ENCODE peak calls at places on chromosome 12, in seven cellular contexts. Y is astrocyte of the cerebellum, G is osteoblast, M is left ventricle myocardium inferior, Z is ascending aorta, X is endodermal cell, J is body of pancreas. C is an unnamed sample.

GRCh38 chr12:130549361-130549760 is 166.7 kb downstream of the RIMBP2 start:
- DNase-seq in Y (no peak), G (no peak), M (no peak), Z (no peak), X (no peak), J (no peak), C (no peak)

GRCh38 chr12:108410689-108411088 is 71.6 kb upstream of the CMKLR1 start:
- DNase-seq in Y (no peak), G (no peak), M (no peak), Z (no peak), X (no peak), J (no peak), C (no peak)

GRCh38 chr12:123952037-123952436 is 20.6 kb downstream of the CCDC92 start:
- DNase-seq in Y (no peak), G (no peak), M (no peak), Z (no peak), X (no peak), J (no peak), C (no peak)

GRCh38 chr12:12745576-12746211 is 28.5 kb downstream of the CDKN1B start:
- DNase-seq in Y (no peak), G (no peak), M (no peak), Z (no peak), X (no peak), J (no peak), C (no peak)

GRCh38 chr12:100591979-100592378 is 18.5 kb downstream of the GAS2L3 start:
- DNase-seq in Y (no peak), G (no peak), M (no peak), Z (no peak), X (no peak), J (no peak), C (no peak)

GRCh38 chr12:48000878-48001321 is 3.4 kb downstream of the COL2A1 start:
- DNase-seq in Y (peak), G (peak), M (no peak), Z (no peak), X (peak), J (no peak), C (peak)

GRCh38 chr12:96402061-96402460 is 1.8 kb upstream of the CDK17 start:
- DNase-seq in Y (no peak), G (no peak), M (no peak), Z (no peak), X (peak), J (no peak), C (no peak)

GRCh38 chr12:7068994-7069346 is 8.5 kb downstream of the C1S start:
- DNase-seq in Y (no peak), G (no peak), M (no peak), Z (no peak), X (no peak), J (no peak), C (no peak)

GRCh38 chr12:88691811-88692210 is 111.5 kb upstream of the KITLG start:
- DNase-seq in Y (no peak), G (no peak), M (no peak), Z (no peak), X (no peak), J (no peak), C (peak)

GRCh38 chr12:22083167-22083566 is 37.1 kb downstream of the CMAS start:
- DNase-seq in Y (peak), G (peak), M (no peak), Z (no peak), X (no peak), J (no peak), C (peak)

GRCh38 chr12:19203013-19203412 is 73.5 kb downstream of the PLEKHA5 start:
- DNase-seq in Y (no peak), G (no peak), M (no peak), Z (no peak), X (no peak), J (no peak), C (no peak)

DNA sequence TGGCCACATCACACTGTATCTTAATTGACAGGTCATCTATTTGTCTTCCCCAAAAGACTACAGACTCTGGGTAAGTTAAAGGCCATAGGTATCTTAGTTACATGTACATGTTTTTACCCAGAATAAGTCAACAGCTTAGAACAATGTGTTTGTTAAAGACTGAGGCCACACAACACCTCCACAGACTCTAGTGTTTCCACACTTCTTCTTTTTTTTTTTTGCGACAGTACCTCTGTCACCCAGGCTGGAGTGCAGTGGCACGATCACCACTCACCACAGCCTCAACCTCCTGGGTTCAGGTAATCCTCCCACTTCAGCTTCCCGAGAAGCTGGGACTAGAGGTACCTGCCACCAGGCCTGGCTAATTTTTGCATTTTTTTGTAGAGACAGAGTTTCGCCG is 1.3 kb downstream of the GPN3 start:
- DNase-seq in Y (no peak), G (no peak), M (no peak), Z (no peak), X (peak), J (no peak), C (no peak)
- H3K4me3 ChIP-seq in Y (no peak), G (no peak), M (peak), Z (no peak), X (peak), J (no peak), C (no peak)

GRCh38 chr12:76080729-76081415 is 3.6 kb downstream of the NAP1L1 start:
- DNase-seq in Y (no peak), G (no peak), M (no peak), Z (no peak), X (peak), J (no peak), C (no peak)
- TF ChIP-seq CTCF in Y (no peak), G (peak), M (no peak), Z (no peak), X (peak), J (no peak), C (peak)

GRCh38 chr12:57737467-57738141 is 938 bp downstream of the AGAP2 start:
- DNase-seq in Y (no peak), G (peak), M (no peak), Z (no peak), X (peak), J (no peak), C (no peak)

GRCh38 chr12:57736743-57737466 is 1.6 kb downstream of the AGAP2 start:
- DNase-seq in Y (no peak), G (peak), M (no peak), Z (no peak), X (peak), J (no peak), C (no peak)

GRCh38 chr12:57739387-57739786 is 845 bp upstream of the AGAP2 start:
- DNase-seq in Y (no peak), G (peak), M (no peak), Z (no peak), X (no peak), J (no peak), C (no peak)

GRCh38 chr12:57738661-57739237 is at the start of gene AGAP2:
- DNase-seq in Y (no peak), G (peak), M (no peak), Z (no peak), X (peak), J (no peak), C (no peak)

DNA sequence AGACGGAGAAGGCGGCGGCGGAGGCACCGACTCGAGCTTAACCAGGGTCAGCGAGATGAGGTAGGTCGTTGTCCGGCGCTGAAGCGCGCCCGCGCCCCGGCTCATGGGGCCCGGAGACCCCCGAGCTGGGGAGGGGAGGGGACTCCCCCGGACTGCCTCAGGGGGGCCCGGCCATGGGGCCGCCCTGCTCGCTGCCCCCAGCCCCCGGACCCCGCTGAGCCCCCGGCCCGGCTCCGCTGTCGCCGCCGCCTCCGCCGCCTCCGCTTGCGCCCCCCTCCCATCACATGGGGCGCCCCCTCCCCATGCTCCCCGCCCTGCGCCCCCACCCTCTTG is 434 bp downstream of the AGAP2 start:
- DNase-seq in Y (no peak), G (no peak), M (no peak), Z (no peak), X (no peak), J (no peak), C (no peak)
- H3K4me3 ChIP-seq in Y (peak), G (peak), M (peak), Z (peak), X (no peak), J (no peak), C (peak)

DNA sequence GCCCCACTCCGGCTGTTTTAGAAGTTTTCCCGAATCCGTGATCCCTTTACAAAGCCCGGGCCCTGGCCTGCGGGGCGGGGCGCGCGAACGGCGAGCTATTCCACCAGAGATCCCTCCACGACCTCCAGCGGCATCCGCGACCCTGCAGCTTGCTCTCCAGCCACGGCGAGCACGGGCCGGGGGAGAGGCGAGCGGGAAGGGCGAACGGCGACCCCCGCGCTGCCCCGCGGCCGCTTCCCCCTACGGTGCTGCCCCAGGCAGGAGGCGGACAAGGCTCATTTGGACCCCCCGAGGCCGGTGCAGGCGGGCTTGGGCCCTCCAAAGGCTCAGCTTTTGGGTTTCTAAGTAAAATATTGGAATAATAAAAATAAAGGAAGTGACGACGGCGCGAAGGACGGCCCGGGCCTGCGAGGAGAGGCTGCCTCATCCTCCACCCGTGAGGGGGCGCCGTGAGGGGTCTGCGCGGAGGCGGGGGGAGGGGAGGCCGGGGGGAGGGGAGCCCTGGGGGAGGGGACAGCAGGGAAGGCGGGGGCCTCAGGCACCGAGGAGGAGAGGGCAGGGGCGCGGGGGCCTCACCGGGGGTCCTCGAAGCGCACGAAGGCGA is 600 bp downstream of the SRSF9 start:
- DNase-seq in Y (no peak), G (peak), M (peak), Z (no peak), X (no peak), J (peak), C (peak)
- TF ChIP-seq CTCF in Y (no peak), G (no peak), M (no peak), Z (no peak), X (no peak), J (no peak), C (no peak)